ENCODE peak calls at places on chromosomes 16 and 17, in six cellular contexts. One of them, this sample, is unnamed.

GRCh38 chr16:67883146-67883871 is 1.4 kb upstream of the NRN1L start:
- DNase-seq in activated T-cell treated with anti-CD3 and anti-CD28 coated beads for 1 hour: no peak
- DNase-seq in bronchial epithelial cell: no peak
- DNase-seq in anterior cingulate cortex: no peak
- DNase-seq in stimulated activated CD4-positive, alpha-beta T cell treated with anti-CD3 and anti-CD28 coated beads, Interleukin-1b, Interleukin-23, amount 100 ng/mL, for 1 hour: no peak
- DNase-seq in RPMI7951: no peak
- DNase-seq in this sample: peak; percentile 55

GRCh38 chr16:4246777-4247476 is 5.0 kb upstream of the SRL start:
- DNase-seq in activated T-cell treated with anti-CD3 and anti-CD28 coated beads for 1 hour: no peak
- DNase-seq in bronchial epithelial cell: no peak
- DNase-seq in anterior cingulate cortex: no peak
- DNase-seq in stimulated activated CD4-positive, alpha-beta T cell treated with anti-CD3 and anti-CD28 coated beads, Interleukin-1b, Interleukin-23, amount 100 ng/mL, for 1 hour: no peak
- DNase-seq in RPMI7951: no peak
- DNase-seq in this sample: no peak

GRCh38 chr17:13513039-13513405 is 88.7 kb downstream of the HS3ST3A1 start:
- DNase-seq in activated T-cell treated with anti-CD3 and anti-CD28 coated beads for 1 hour: no peak
- DNase-seq in bronchial epithelial cell: no peak
- DNase-seq in anterior cingulate cortex: no peak
- DNase-seq in stimulated activated CD4-positive, alpha-beta T cell treated with anti-CD3 and anti-CD28 coated beads, Interleukin-1b, Interleukin-23, amount 100 ng/mL, for 1 hour: no peak
- DNase-seq in RPMI7951: peak; percentile 88
- DNase-seq in this sample: peak; percentile 17

GRCh38 chr16:55698331-55698730 is 42.5 kb downstream of the SLC6A2 start:
- DNase-seq in activated T-cell treated with anti-CD3 and anti-CD28 coated beads for 1 hour: no peak
- DNase-seq in bronchial epithelial cell: no peak
- DNase-seq in anterior cingulate cortex: no peak
- DNase-seq in stimulated activated CD4-positive, alpha-beta T cell treated with anti-CD3 and anti-CD28 coated beads, Interleukin-1b, Interleukin-23, amount 100 ng/mL, for 1 hour: no peak
- DNase-seq in RPMI7951: no peak
- DNase-seq in this sample: no peak

GRCh38 chr17:35898283-35899070 is 18.3 kb upstream of the CCL5 start:
- DNase-seq in activated T-cell treated with anti-CD3 and anti-CD28 coated beads for 1 hour: no peak
- DNase-seq in bronchial epithelial cell: peak; percentile 15
- DNase-seq in anterior cingulate cortex: no peak
- DNase-seq in stimulated activated CD4-positive, alpha-beta T cell treated with anti-CD3 and anti-CD28 coated beads, Interleukin-1b, Interleukin-23, amount 100 ng/mL, for 1 hour: no peak
- DNase-seq in RPMI7951: peak; percentile 23
- DNase-seq in this sample: no peak

GRCh38 chr16:84884311-84885023 is 64.7 kb downstream of the CRISPLD2 start:
- DNase-seq in activated T-cell treated with anti-CD3 and anti-CD28 coated beads for 1 hour: no peak
- DNase-seq in bronchial epithelial cell: no peak
- DNase-seq in anterior cingulate cortex: no peak
- DNase-seq in stimulated activated CD4-positive, alpha-beta T cell treated with anti-CD3 and anti-CD28 coated beads, Interleukin-1b, Interleukin-23, amount 100 ng/mL, for 1 hour: no peak
- DNase-seq in RPMI7951: peak; percentile 57
- DNase-seq in this sample: no peak

GRCh38 chr16:27685802-27686201 is 135.9 kb downstream of the KATNIP start:
- DNase-seq in activated T-cell treated with anti-CD3 and anti-CD28 coated beads for 1 hour: no peak
- DNase-seq in bronchial epithelial cell: no peak
- DNase-seq in anterior cingulate cortex: no peak
- DNase-seq in stimulated activated CD4-positive, alpha-beta T cell treated with anti-CD3 and anti-CD28 coated beads, Interleukin-1b, Interleukin-23, amount 100 ng/mL, for 1 hour: no peak
- DNase-seq in RPMI7951: no peak
- DNase-seq in this sample: peak; percentile 66

GRCh38 chr16:4805231-4805630 is 2.8 kb upstream of the ROGDI start:
- DNase-seq in activated T-cell treated with anti-CD3 and anti-CD28 coated beads for 1 hour: no peak
- DNase-seq in bronchial epithelial cell: no peak
- DNase-seq in anterior cingulate cortex: no peak
- DNase-seq in stimulated activated CD4-positive, alpha-beta T cell treated with anti-CD3 and anti-CD28 coated beads, Interleukin-1b, Interleukin-23, amount 100 ng/mL, for 1 hour: no peak
- DNase-seq in RPMI7951: no peak
- DNase-seq in this sample: no peak

GRCh38 chr17:73566905-73567782 is 77.1 kb downstream of the SDK2 start:
- DNase-seq in activated T-cell treated with anti-CD3 and anti-CD28 coated beads for 1 hour: no peak
- DNase-seq in bronchial epithelial cell: no peak
- DNase-seq in anterior cingulate cortex: no peak
- DNase-seq in stimulated activated CD4-positive, alpha-beta T cell treated with anti-CD3 and anti-CD28 coated beads, Interleukin-1b, Interleukin-23, amount 100 ng/mL, for 1 hour: no peak
- DNase-seq in RPMI7951: no peak
- DNase-seq in this sample: no peak

GRCh38 chr16:67936124-67936875 is at the start of gene PSMB10:
- DNase-seq in activated T-cell treated with anti-CD3 and anti-CD28 coated beads for 1 hour: peak; percentile 37
- DNase-seq in bronchial epithelial cell: peak; percentile 29
- DNase-seq in anterior cingulate cortex: no peak
- DNase-seq in stimulated activated CD4-positive, alpha-beta T cell treated with anti-CD3 and anti-CD28 coated beads, Interleukin-1b, Interleukin-23, amount 100 ng/mL, for 1 hour: peak; percentile 42
- DNase-seq in RPMI7951: peak; percentile 28
- DNase-seq in this sample: peak; percentile 91

GRCh38 chr17:45848868-45849535 is 4.3 kb downstream of the SPPL2C start:
- DNase-seq in activated T-cell treated with anti-CD3 and anti-CD28 coated beads for 1 hour: no peak
- DNase-seq in bronchial epithelial cell: no peak
- DNase-seq in anterior cingulate cortex: peak; percentile 57
- DNase-seq in stimulated activated CD4-positive, alpha-beta T cell treated with anti-CD3 and anti-CD28 coated beads, Interleukin-1b, Interleukin-23, amount 100 ng/mL, for 1 hour: no peak
- DNase-seq in RPMI7951: no peak
- DNase-seq in this sample: no peak

GRCh38 chr17:47635734-47636133 is 14.0 kb upstream of the KPNB1 start:
- DNase-seq in activated T-cell treated with anti-CD3 and anti-CD28 coated beads for 1 hour: no peak
- DNase-seq in bronchial epithelial cell: no peak
- DNase-seq in anterior cingulate cortex: no peak
- DNase-seq in stimulated activated CD4-positive, alpha-beta T cell treated with anti-CD3 and anti-CD28 coated beads, Interleukin-1b, Interleukin-23, amount 100 ng/mL, for 1 hour: no peak
- DNase-seq in RPMI7951: no peak
- DNase-seq in this sample: no peak

GRCh38 chr16:85490971-85491771 is 122.0 kb upstream of the GSE1 start:
- DNase-seq in activated T-cell treated with anti-CD3 and anti-CD28 coated beads for 1 hour: peak; percentile 17
- DNase-seq in bronchial epithelial cell: no peak
- DNase-seq in anterior cingulate cortex: no peak
- DNase-seq in stimulated activated CD4-positive, alpha-beta T cell treated with anti-CD3 and anti-CD28 coated beads, Interleukin-1b, Interleukin-23, amount 100 ng/mL, for 1 hour: no peak
- DNase-seq in RPMI7951: no peak
- DNase-seq in this sample: no peak

GRCh38 chr17:67685351-67685750 is 32.4 kb upstream of the NOL11 start:
- DNase-seq in activated T-cell treated with anti-CD3 and anti-CD28 coated beads for 1 hour: no peak
- DNase-seq in bronchial epithelial cell: no peak
- DNase-seq in anterior cingulate cortex: no peak
- DNase-seq in stimulated activated CD4-positive, alpha-beta T cell treated with anti-CD3 and anti-CD28 coated beads, Interleukin-1b, Interleukin-23, amount 100 ng/mL, for 1 hour: no peak
- DNase-seq in RPMI7951: no peak
- DNase-seq in this sample: no peak

GRCh38 chr16:24075929-24076716 is 180.0 kb upstream of the CACNG3 start:
- DNase-seq in activated T-cell treated with anti-CD3 and anti-CD28 coated beads for 1 hour: no peak
- DNase-seq in bronchial epithelial cell: peak; percentile 0
- DNase-seq in anterior cingulate cortex: no peak
- DNase-seq in stimulated activated CD4-positive, alpha-beta T cell treated with anti-CD3 and anti-CD28 coated beads, Interleukin-1b, Interleukin-23, amount 100 ng/mL, for 1 hour: no peak
- DNase-seq in RPMI7951: peak; percentile 35
- DNase-seq in this sample: no peak

GRCh38 chr17:76268015-76268749 is 3.0 kb downstream of the UBALD2 start:
- DNase-seq in activated T-cell treated with anti-CD3 and anti-CD28 coated beads for 1 hour: peak; percentile 52
- DNase-seq in bronchial epithelial cell: peak; percentile 93
- DNase-seq in anterior cingulate cortex: peak; percentile 62
- DNase-seq in stimulated activated CD4-positive, alpha-beta T cell treated with anti-CD3 and anti-CD28 coated beads, Interleukin-1b, Interleukin-23, amount 100 ng/mL, for 1 hour: peak; percentile 57
- DNase-seq in RPMI7951: peak; percentile 51
- DNase-seq in this sample: peak; percentile 82

GRCh38 chr17:32461498-32461852 is 17.2 kb downstream of the PSMD11 start:
- DNase-seq in activated T-cell treated with anti-CD3 and anti-CD28 coated beads for 1 hour: no peak
- DNase-seq in bronchial epithelial cell: no peak
- DNase-seq in anterior cingulate cortex: no peak
- DNase-seq in stimulated activated CD4-positive, alpha-beta T cell treated with anti-CD3 and anti-CD28 coated beads, Interleukin-1b, Interleukin-23, amount 100 ng/mL, for 1 hour: no peak
- DNase-seq in RPMI7951: no peak
- DNase-seq in this sample: no peak

GRCh38 chr16:19882186-19882585 is 2.5 kb downstream of the GPRC5B start:
- DNase-seq in activated T-cell treated with anti-CD3 and anti-CD28 coated beads for 1 hour: no peak
- DNase-seq in bronchial epithelial cell: no peak
- DNase-seq in anterior cingulate cortex: no peak
- DNase-seq in stimulated activated CD4-positive, alpha-beta T cell treated with anti-CD3 and anti-CD28 coated beads, Interleukin-1b, Interleukin-23, amount 100 ng/mL, for 1 hour: no peak
- DNase-seq in RPMI7951: no peak
- DNase-seq in this sample: no peak

GRCh38 chr16:83774066-83774465 is 33.7 kb upstream of the HSBP1 start:
- DNase-seq in activated T-cell treated with anti-CD3 and anti-CD28 coated beads for 1 hour: no peak
- DNase-seq in bronchial epithelial cell: no peak
- DNase-seq in anterior cingulate cortex: no peak
- DNase-seq in stimulated activated CD4-positive, alpha-beta T cell treated with anti-CD3 and anti-CD28 coated beads, Interleukin-1b, Interleukin-23, amount 100 ng/mL, for 1 hour: no peak
- DNase-seq in RPMI7951: no peak
- DNase-seq in this sample: no peak

GRCh38 chr16:49012961-49013726 is 268.5 kb downstream of the CBLN1 start:
- DNase-seq in activated T-cell treated with anti-CD3 and anti-CD28 coated beads for 1 hour: no peak
- DNase-seq in bronchial epithelial cell: no peak
- DNase-seq in anterior cingulate cortex: no peak
- DNase-seq in stimulated activated CD4-positive, alpha-beta T cell treated with anti-CD3 and anti-CD28 coated beads, Interleukin-1b, Interleukin-23, amount 100 ng/mL, for 1 hour: no peak
- DNase-seq in RPMI7951: peak; percentile 17
- DNase-seq in this sample: no peak

GRCh38 chr17:19672009-19672837 is 23.7 kb downstream of the ALDH3A2 start:
- DNase-seq in activated T-cell treated with anti-CD3 and anti-CD28 coated beads for 1 hour: no peak
- DNase-seq in bronchial epithelial cell: no peak
- DNase-seq in anterior cingulate cortex: no peak
- DNase-seq in stimulated activated CD4-positive, alpha-beta T cell treated with anti-CD3 and anti-CD28 coated beads, Interleukin-1b, Interleukin-23, amount 100 ng/mL, for 1 hour: no peak
- DNase-seq in RPMI7951: peak; percentile 31
- DNase-seq in this sample: no peak

GRCh38 chr16:57562669-57563486 is 20.4 kb downstream of the ADGRG5 start:
- DNase-seq in activated T-cell treated with anti-CD3 and anti-CD28 coated beads for 1 hour: no peak
- DNase-seq in bronchial epithelial cell: no peak
- DNase-seq in anterior cingulate cortex: no peak
- DNase-seq in stimulated activated CD4-positive, alpha-beta T cell treated with anti-CD3 and anti-CD28 coated beads, Interleukin-1b, Interleukin-23, amount 100 ng/mL, for 1 hour: no peak
- DNase-seq in RPMI7951: no peak
- DNase-seq in this sample: no peak

GRCh38 chr16:52812945-52813556 is 239.6 kb downstream of the CHD9NB start:
- DNase-seq in activated T-cell treated with anti-CD3 and anti-CD28 coated beads for 1 hour: no peak
- DNase-seq in bronchial epithelial cell: peak; percentile 75
- DNase-seq in anterior cingulate cortex: no peak
- DNase-seq in stimulated activated CD4-positive, alpha-beta T cell treated with anti-CD3 and anti-CD28 coated beads, Interleukin-1b, Interleukin-23, amount 100 ng/mL, for 1 hour: no peak
- DNase-seq in RPMI7951: peak; percentile 95
- DNase-seq in this sample: peak; percentile 57

GRCh38 chr17:64073771-64074703 is 53.6 kb upstream of the ICAM2 start:
- DNase-seq in activated T-cell treated with anti-CD3 and anti-CD28 coated beads for 1 hour: no peak
- DNase-seq in bronchial epithelial cell: no peak
- DNase-seq in anterior cingulate cortex: no peak
- DNase-seq in stimulated activated CD4-positive, alpha-beta T cell treated with anti-CD3 and anti-CD28 coated beads, Interleukin-1b, Interleukin-23, amount 100 ng/mL, for 1 hour: no peak
- DNase-seq in RPMI7951: no peak
- DNase-seq in this sample: no peak

GRCh38 chr16:89116341-89117238 is 22.9 kb downstream of the ACSF3 start:
- DNase-seq in activated T-cell treated with anti-CD3 and anti-CD28 coated beads for 1 hour: no peak
- DNase-seq in bronchial epithelial cell: no peak
- DNase-seq in anterior cingulate cortex: no peak
- DNase-seq in stimulated activated CD4-positive, alpha-beta T cell treated with anti-CD3 and anti-CD28 coated beads, Interleukin-1b, Interleukin-23, amount 100 ng/mL, for 1 hour: no peak
- DNase-seq in RPMI7951: no peak
- DNase-seq in this sample: no peak

GRCh38 chr17:67605259-67605912 is 112.3 kb upstream of the NOL11 start:
- DNase-seq in activated T-cell treated with anti-CD3 and anti-CD28 coated beads for 1 hour: no peak
- DNase-seq in bronchial epithelial cell: no peak
- DNase-seq in anterior cingulate cortex: peak; percentile 20
- DNase-seq in stimulated activated CD4-positive, alpha-beta T cell treated with anti-CD3 and anti-CD28 coated beads, Interleukin-1b, Interleukin-23, amount 100 ng/mL, for 1 hour: no peak
- DNase-seq in RPMI7951: no peak
- DNase-seq in this sample: no peak

GRCh38 chr17:58308173-58308984 is 20.2 kb downstream of the TSPOAP1 start:
- DNase-seq in activated T-cell treated with anti-CD3 and anti-CD28 coated beads for 1 hour: no peak
- DNase-seq in bronchial epithelial cell: no peak
- DNase-seq in anterior cingulate cortex: no peak
- DNase-seq in stimulated activated CD4-positive, alpha-beta T cell treated with anti-CD3 and anti-CD28 coated beads, Interleukin-1b, Interleukin-23, amount 100 ng/mL, for 1 hour: no peak
- DNase-seq in RPMI7951: no peak
- DNase-seq in this sample: no peak